ENCODE peak calls at places on chromosomes 2 and 18, in ten cellular contexts. D is testis; Y is BJ; W is HFF-Myc; G is CD8-positive, alpha-beta T cell; P is endodermal cell; B is sigmoid colon; T is Panc1; V is GM23338; X is astrocyte of the cerebellum. U is an unnamed sample.

GRCh38 chr2:21382980-21383520 is 259.3 kb downstream of the TDRD15 start:
- DNase-seq in V (no peak), G (no peak), W (no peak), D (no peak), P (no peak), T (no peak), X (no peak), B (no peak), Y (no peak), U (no peak)

GRCh38 chr2:223560704-223561435 is 41.3 kb downstream of the SCG2 start:
- DNase-seq in V (peak), T (no peak), G (no peak), B (no peak), P (no peak), Y (no peak), X (no peak), D (no peak), W (no peak), U (no peak)

GRCh38 chr2:238498691-238499295 is 72.1 kb downstream of the ASB1 start:
- DNase-seq in D (no peak), P (no peak), T (no peak), G (no peak), X (no peak), W (no peak), B (no peak), V (no peak), Y (no peak), U (no peak)

GRCh38 chr2:17627434-17627833 is 86.9 kb downstream of the VSNL1 start:
- DNase-seq in P (no peak), V (no peak), X (no peak), D (no peak), B (no peak), W (no peak), G (no peak), Y (no peak), T (no peak), U (peak)

GRCh38 chr2:188132385-188132784 is 159.3 kb upstream of the GULP1 start:
- DNase-seq in D (no peak), G (no peak), T (no peak), W (no peak), V (no peak), P (no peak), X (no peak), B (no peak), Y (no peak), U (peak)

GRCh38 chr2:75596784-75597183 is 36.0 kb upstream of the EVA1A start:
- DNase-seq in P (no peak), G (no peak), B (no peak), D (no peak), W (no peak), T (no peak), Y (no peak), X (no peak), V (no peak), U (no peak)

GRCh38 chr18:26574958-26575864 is 26.9 kb upstream of the KCTD1 start:
- DNase-seq in V (peak), P (peak), X (peak), D (peak), T (no peak), W (peak), G (no peak), Y (peak), B (peak), U (peak)

GRCh38 chr18:32870611-32871010 is 97.8 kb upstream of the KLHL14 start:
- DNase-seq in X (no peak), V (no peak), G (no peak), W (no peak), D (no peak), Y (no peak), B (no peak), T (no peak), P (no peak), U (no peak)

GRCh38 chr2:134335601-134336000 is 81.7 kb downstream of the MGAT5 start:
- DNase-seq in G (no peak), X (no peak), D (no peak), V (no peak), P (no peak), B (no peak), Y (no peak), T (no peak), W (no peak), U (no peak)

GRCh38 chr2:69018629-69019227 is 5.7 kb downstream of the ANTXR1 start:
- DNase-seq in G (no peak), B (no peak), D (no peak), T (no peak), P (no peak), W (peak), X (no peak), V (no peak), Y (no peak), U (no peak)

GRCh38 chr18:44051088-44051487 is 629.6 kb upstream of the SETBP1 start:
- DNase-seq in P (no peak), W (no peak), T (no peak), V (peak), B (no peak), G (no peak), X (no peak), D (no peak), Y (no peak), U (no peak)

GRCh38 chr2:70948350-70949003 is 12.8 kb downstream of the ATP6V1B1 start:
- DNase-seq in T (peak), W (peak), Y (no peak), D (peak), V (peak), X (peak), P (peak), G (peak), B (peak), U (peak)

GRCh38 chr18:9898792-9899549 is 13.2 kb downstream of the TXNDC2 start:
- DNase-seq in T (no peak), W (no peak), D (no peak), G (no peak), B (no peak), P (peak), V (no peak), Y (no peak), X (no peak), U (peak)

GRCh38 chr18:23357992-23358594 is 95.0 kb upstream of the RIOK3 start:
- DNase-seq in G (no peak), V (no peak), Y (no peak), P (no peak), W (no peak), B (peak), D (peak), X (no peak), T (no peak), U (peak)

GRCh38 chr18:25231327-25231691 is 120.7 kb downstream of the ZNF521 start:
- DNase-seq in G (no peak), W (no peak), T (no peak), B (peak), X (no peak), V (no peak), Y (no peak), P (no peak), D (no peak), U (no peak)

GRCh38 chr2:101613073-101613704 is 84.3 kb upstream of the MAP4K4 start:
- DNase-seq in Y (no peak), V (no peak), G (no peak), D (no peak), B (peak), P (peak), T (no peak), W (no peak), X (peak), U (no peak)

GRCh38 chr2:70686577-70687460 is 81.2 kb downstream of the ADD2 start:
- DNase-seq in B (peak), Y (no peak), G (no peak), X (no peak), V (peak), T (no peak), W (peak), P (peak), D (no peak), U (peak)

GRCh38 chr2:53994735-53995538 is 24.1 kb upstream of the PSME4 start:
- DNase-seq in T (no peak), G (no peak), P (no peak), V (no peak), D (no peak), X (no peak), W (no peak), B (no peak), Y (no peak), U (no peak)

GRCh38 chr18:76972838-76973237 is 150.5 kb downstream of the ZNF236 start:
- DNase-seq in P (no peak), D (no peak), X (peak), W (no peak), V (no peak), Y (no peak), G (no peak), B (no peak), T (no peak), U (peak)

GRCh38 chr18:77177009-77177408 is 44.4 kb upstream of the MBP start:
- DNase-seq in X (peak), W (no peak), V (no peak), B (no peak), T (peak), Y (no peak), P (no peak), G (no peak), D (no peak), U (peak)

GRCh38 chr2:233832869-233833812 is 21.2 kb downstream of the HJURP start:
- DNase-seq in X (peak), B (peak), G (no peak), Y (no peak), D (peak), V (peak), T (no peak), W (no peak), P (peak), U (peak)

GRCh38 chr2:19745318-19746136 is 156.3 kb downstream of the TTC32 start:
- DNase-seq in W (no peak), P (peak), G (no peak), T (no peak), Y (no peak), X (no peak), D (no peak), V (no peak), B (no peak), U (no peak)

GRCh38 chr2:16614314-16614860 is 51.2 kb downstream of the CYRIA start:
- DNase-seq in Y (no peak), T (no peak), P (no peak), B (no peak), X (no peak), V (no peak), G (no peak), W (no peak), D (no peak), U (peak)

GRCh38 chr18:54561864-54562263 is 29.2 kb upstream of the DYNAP start:
- DNase-seq in G (no peak), V (no peak), D (no peak), B (no peak), T (no peak), W (no peak), Y (no peak), P (no peak), X (no peak), U (no peak)

GRCh38 chr18:54557958-54558357 is 33.1 kb upstream of the DYNAP start:
- DNase-seq in X (no peak), T (no peak), V (no peak), Y (no peak), D (no peak), G (no peak), B (no peak), P (no peak), W (no peak), U (no peak)

GRCh38 chr18:54555996-54556395 is 35.0 kb upstream of the DYNAP start:
- DNase-seq in W (no peak), T (no peak), G (no peak), X (no peak), Y (no peak), D (no peak), B (no peak), V (no peak), P (no peak), U (no peak)

GRCh38 chr18:54558609-54559585 is 32.1 kb upstream of the DYNAP start:
- DNase-seq in X (peak), D (no peak), Y (no peak), P (no peak), G (no peak), B (no peak), V (peak), T (peak), W (peak), U (peak)
- H3K4me3 ChIP-seq in X (no peak), D (no peak), Y (no peak), P (no peak), G (no peak), B (no peak), V (no peak), T (no peak), W (no peak), U (no peak)

DNA sequence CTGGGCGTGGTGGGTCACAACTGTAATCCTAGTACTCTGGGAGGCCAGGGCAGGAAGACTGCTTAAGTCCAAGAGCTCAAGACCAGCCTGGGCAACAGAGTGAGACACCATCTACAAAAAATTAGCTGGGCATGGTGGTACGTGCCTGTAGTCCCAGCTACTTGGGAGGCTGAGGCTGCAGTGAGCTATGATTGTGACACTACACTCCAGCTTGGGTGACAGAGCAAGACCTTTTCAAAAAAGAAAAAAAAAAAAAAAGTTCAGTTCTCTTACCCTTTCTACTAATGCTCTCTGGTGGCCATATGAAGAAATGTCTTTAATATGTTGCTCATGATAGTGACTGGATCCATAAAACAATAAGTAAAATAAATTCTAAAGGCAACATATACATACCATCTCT is 14.9 kb downstream of the TYW5 start:
- DNase-seq in X (no peak), V (peak), D (no peak), G (no peak), T (no peak), P (no peak), W (no peak), B (no peak), Y (no peak), U (peak)
- TF ChIP-seq CTCF in X (no peak), V (peak), D (no peak), G (no peak), T (peak), P (peak), W (no peak), B (no peak), Y (peak), U (peak)

GRCh38 chr2:118845005-118845842 is 2.2 kb downstream of the EN1 start:
- DNase-seq in X (no peak), V (peak), B (no peak), W (no peak), Y (no peak), G (no peak), D (no peak), P (peak), T (no peak), U (no peak)
- H3K4me3 ChIP-seq in X (peak), V (peak), B (no peak), W (no peak), Y (no peak), G (no peak), D (no peak), P (peak), T (no peak), U (peak)

GRCh38 chr2:127064642-127065250 is 42.2 kb downstream of the BIN1 start:
- DNase-seq in P (peak), X (peak), V (peak), Y (peak), B (peak), T (peak), G (peak), W (peak), D (peak), U (peak)
- TF ChIP-seq CTCF in P (no peak), X (peak), V (no peak), Y (peak), B (no peak), T (no peak), G (no peak), W (peak), D (no peak), U (no peak)

GRCh38 chr18:46331316-46331715 is 227.1 kb downstream of the HAUS1 start:
- DNase-seq in Y (no peak), T (no peak), D (no peak), G (no peak), B (no peak), V (no peak), W (no peak), P (peak), X (no peak), U (no peak)

GRCh38 chr18:46333371-46334199 is 229.4 kb downstream of the HAUS1 start:
- DNase-seq in V (peak), D (peak), P (peak), Y (no peak), B (peak), G (no peak), W (no peak), X (no peak), T (no peak), U (no peak)

GRCh38 chr18:46334200-46334553 is 230.0 kb downstream of the HAUS1 start:
- DNase-seq in W (no peak), G (no peak), B (peak), X (no peak), Y (no peak), V (no peak), P (no peak), T (no peak), D (peak), U (no peak)

GRCh38 chr18:46332286-46332801 is 228.2 kb downstream of the HAUS1 start:
- DNase-seq in T (no peak), B (no peak), D (no peak), Y (no peak), W (no peak), P (no peak), G (no peak), V (no peak), X (no peak), U (no peak)

DNA sequence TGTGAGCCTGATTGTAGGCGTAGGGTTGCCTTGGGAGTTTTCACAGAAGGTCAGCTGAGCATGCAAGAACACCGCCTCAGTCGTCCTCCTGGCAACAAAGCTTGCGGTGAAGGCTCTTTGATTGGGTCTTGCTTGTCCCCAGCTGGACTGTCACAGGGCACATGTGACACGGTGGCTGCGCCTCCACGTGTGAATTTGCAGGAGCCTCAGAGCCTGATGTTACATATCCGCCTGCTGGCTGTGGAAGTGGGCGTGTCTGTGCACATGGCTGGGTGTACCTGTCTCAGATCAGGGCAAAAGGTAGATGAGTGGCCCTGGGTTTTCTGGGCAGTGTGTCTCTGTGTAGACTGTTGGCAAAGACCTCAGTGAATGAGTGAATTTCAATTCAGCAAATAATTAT is 228.8 kb downstream of the HAUS1 start:
- DNase-seq in X (no peak), V (peak), B (no peak), T (no peak), P (peak), W (no peak), Y (no peak), D (peak), G (no peak), U (no peak)
- H3K4me3 ChIP-seq in X (peak), V (peak), B (no peak), T (no peak), P (no peak), W (no peak), Y (no peak), D (peak), G (no peak), U (no peak)

U was measured in fibroblast of pulmonary artery.